ENCODE peak calls at places on chromosomes 1 and 21, in eight cellular contexts. S is suprapubic skin, J is breast epithelium, K is GM12878, Z is HepG2, D is esophagus muscularis mucosa, F is Panc1, V is spleen. G is an unnamed sample.

GRCh38 chr1:222880586-222880985 is 65.7 kb downstream of the DISP1 start:
- DNase-seq in K (no peak), F (no peak), D (no peak), Z (no peak), J (no peak), V (no peak), S (no peak), G (no peak)

GRCh38 chr1:150080784-150081183 is 13.2 kb downstream of the VPS45 start:
- DNase-seq in J (no peak), D (no peak), K (no peak), S (no peak), F (no peak), Z (no peak), V (no peak), G (no peak)

GRCh38 chr1:24981632-24982007 is 51.5 kb upstream of the RUNX3 start:
- DNase-seq in Z (no peak), K (no peak), D (no peak), V (peak; percentile 63), S (no peak), J (no peak), F (no peak), G (no peak)

GRCh38 chr1:195568389-195568788 is 1039.9 kb downstream of the KCNT2 start:
- DNase-seq in D (no peak), K (no peak), J (no peak), V (no peak), Z (no peak), S (no peak), F (no peak), G (no peak)

GRCh38 chr21:33539612-33540011 is 2.3 kb downstream of the GART start:
- DNase-seq in S (no peak), Z (no peak), D (no peak), J (no peak), V (no peak), K (no peak), F (no peak), G (no peak)

GRCh38 chr1:109823543-109824348 is 60.0 kb upstream of the EPS8L3 start:
- DNase-seq in D (peak; percentile 91), Z (peak; percentile 78), J (no peak), S (no peak), F (no peak), K (no peak), V (peak; percentile 79), G (no peak)

GRCh38 chr1:9371391-9371935 is 78.8 kb downstream of the SPSB1 start:
- DNase-seq in K (no peak), J (no peak), V (no peak), F (no peak), D (peak; percentile 96), Z (peak; percentile 11), S (no peak), G (peak; percentile 16)

GRCh38 chr21:45041351-45041805 is 33.0 kb upstream of the ADARB1 start:
- DNase-seq in K (no peak), S (peak; percentile 94), Z (no peak), F (no peak), J (peak; percentile 68), D (peak; percentile 97), V (peak; percentile 76), G (no peak)

GRCh38 chr1:226624526-226624925 is 76.0 kb downstream of the STUM start:
- DNase-seq in D (no peak), Z (no peak), V (peak; percentile 34), K (no peak), J (no peak), S (peak; percentile 55), F (no peak), G (no peak)

GRCh38 chr1:240244968-240245628 is 153.4 kb downstream of the FMN2 start:
- DNase-seq in Z (no peak), V (no peak), F (no peak), K (no peak), S (no peak), D (no peak), J (no peak), G (no peak)

GRCh38 chr1:37473431-37474050 is 839 bp upstream of the ZC3H12A start:
- DNase-seq in V (no peak), F (no peak), K (no peak), S (no peak), D (no peak), Z (no peak), J (peak; percentile 50), G (no peak)

GRCh38 chr1:12770620-12771019 is 2.9 kb upstream of the PRAMEF12 start:
- DNase-seq in V (no peak), D (peak; percentile 84), K (no peak), F (no peak), Z (no peak), S (no peak), J (no peak), G (no peak)

GRCh38 chr1:33086384-33086850 is 5.5 kb downstream of the AZIN2 start:
- DNase-seq in S (peak; percentile 74), K (peak; percentile 5), J (peak; percentile 63), V (no peak), F (peak; percentile 59), D (peak; percentile 94), Z (peak; percentile 69), G (peak; percentile 68)

DNA sequence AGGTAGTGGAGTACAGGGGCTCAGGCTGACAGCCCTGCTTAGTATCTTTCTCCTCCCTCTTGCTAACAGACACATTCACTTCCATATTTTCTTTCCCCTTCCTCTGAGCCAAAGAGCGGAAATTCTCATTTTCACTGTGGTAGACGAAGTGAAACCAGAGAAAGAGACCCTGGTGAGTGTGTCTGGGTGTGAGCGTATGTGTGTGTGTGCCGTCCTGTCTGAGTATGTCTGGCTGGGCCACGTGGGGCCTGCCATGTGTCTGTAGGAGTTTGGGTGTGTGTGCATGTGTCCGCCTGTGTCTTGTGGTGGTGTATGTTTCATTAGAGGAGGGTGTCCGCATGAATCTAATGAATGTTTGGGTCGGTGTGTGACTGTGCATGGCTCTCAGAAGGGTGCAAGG is 1.7 kb downstream of the COL8A2 start:
- DNase-seq in F (no peak), K (peak; percentile 33), Z (no peak), S (no peak), V (no peak), D (no peak), J (no peak), G (no peak)
- H3K4me1 ChIP-seq in F (peaks cover 6% of the 10 kb centered on the region), K (peaks cover 11% of the 10 kb centered on the region), Z (peaks cover 64% of the 10 kb centered on the region), S (peaks cover 18% of the 10 kb centered on the region), V (peaks cover 7% of the 10 kb centered on the region), D (peaks cover 57% of the 10 kb centered on the region), J (no peaks in the 10 kb centered on the region), G (no peaks in the 10 kb centered on the region)

GRCh38 chr1:105533996-105534395 is 1522.5 kb upstream of the PRMT6 start:
- DNase-seq in Z (no peak), K (no peak), S (no peak), V (no peak), J (no peak), F (no peak), D (no peak), G (no peak)
- TF ChIP-seq POLR2AphosphoS5 in Z (no peak), K (no peak), S (no peak), V (no peak), J (no peak), F (no peak), D (no peak), G (no peak)

DNA sequence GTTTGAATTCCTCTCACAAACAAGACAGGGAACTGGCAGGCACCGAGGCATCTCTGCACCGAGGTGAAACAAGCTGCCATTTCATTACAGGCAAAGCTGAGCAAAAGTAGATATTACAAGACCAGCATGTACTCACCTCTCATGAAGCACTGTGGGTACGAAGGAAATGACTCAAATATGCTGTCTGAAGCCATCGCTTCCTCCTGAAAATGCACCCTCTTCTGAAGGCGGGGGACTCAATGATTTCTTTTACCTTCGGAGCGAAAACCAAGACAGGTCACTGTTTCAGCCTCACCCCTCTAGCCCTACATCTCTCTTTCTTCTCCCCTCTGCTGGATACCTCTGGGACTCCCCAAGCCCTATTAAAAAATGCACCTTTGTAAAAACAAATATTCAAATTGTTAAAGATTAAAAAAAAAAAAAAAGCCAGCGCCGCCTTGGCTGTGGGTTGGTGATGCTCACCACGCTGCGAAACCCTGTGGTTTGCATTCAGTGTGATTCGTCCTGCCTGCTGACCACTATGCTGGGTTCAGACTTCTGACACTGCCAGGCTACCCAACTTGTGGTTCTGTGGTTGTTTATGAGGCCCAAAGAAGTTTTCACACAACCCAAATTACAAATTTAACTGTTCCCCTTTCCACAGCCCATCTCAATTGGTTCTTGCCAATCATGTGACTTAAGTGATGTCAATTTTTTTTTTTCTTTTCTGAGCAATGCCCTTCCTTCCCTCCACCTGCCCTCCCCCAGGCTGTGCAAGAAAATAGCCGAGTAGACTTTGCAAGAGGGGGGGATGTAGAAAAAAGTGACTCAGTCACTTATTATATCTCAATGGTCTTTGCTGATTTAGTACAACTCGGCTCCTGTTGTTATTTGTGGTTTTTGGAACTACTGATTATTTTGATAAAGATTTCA is at the start of gene RUNX1:
- DNase-seq in V (peak; percentile 90), K (peak; percentile 92), F (no peak), J (no peak), Z (no peak), D (peak; percentile 91), S (no peak), G (no peak)
- H3K4me3 ChIP-seq in V (peak within 1 kb of the TSS; percentile 54), K (peak within 1 kb of the TSS; percentile 63), F (peak within 1 kb of the TSS; percentile 30), J (peak within 1 kb of the TSS; percentile 25), Z (no peak within 1 kb of the TSS), D (peak within 1 kb of the TSS; percentile 41), S (peak within 1 kb of the TSS; percentile 36), G (no peak within 1 kb of the TSS)

GRCh38 chr1:39397487-39397886 is 93.9 kb upstream of the BMP8A start:
- DNase-seq in Z (no peak), D (no peak), S (no peak), F (no peak), K (no peak), J (no peak), V (no peak), G (no peak)
- H3K4me1 ChIP-seq in Z (peaks cover 51% of the 10 kb centered on the region), D (peaks cover 74% of the 10 kb centered on the region), S (peaks cover 49% of the 10 kb centered on the region), F (peaks cover 74% of the 10 kb centered on the region), K (peaks cover 27% of the 10 kb centered on the region), J (peaks cover 3% of the 10 kb centered on the region), V (peaks cover 55% of the 10 kb centered on the region), G (peaks cover 12% of the 10 kb centered on the region)

GRCh38 chr1:178540204-178540603 is 27.3 kb downstream of the TEX35 start:
- DNase-seq in V (no peak), K (no peak), Z (no peak), J (no peak), S (peak; percentile 10), F (no peak), D (no peak), G (no peak)
- TF ChIP-seq POLR2AphosphoS5 in V (no peak), K (no peak), Z (no peak), J (no peak), S (no peak), F (no peak), D (no peak), G (no peak)

GRCh38 chr1:182601926-182602325 is 2.3 kb downstream of the RGS16 start:
- DNase-seq in F (no peak), J (no peak), V (no peak), K (no peak), D (no peak), S (no peak), Z (no peak), G (no peak)
- H3K4me3 ChIP-seq in F (no peak overlapping the region), J (no peak overlapping the region), V (no peak overlapping the region), K (peak overlapping the region; percentile 85), D (peak overlapping the region; percentile 27), S (no peak overlapping the region), Z (no peak overlapping the region), G (no peak overlapping the region)

GRCh38 chr1:246691622-246692495 is 32.4 kb upstream of the SCCPDH start:
- DNase-seq in D (no peak), Z (no peak), K (no peak), S (no peak), J (no peak), V (no peak), F (no peak), G (no peak)
- H3K4me1 ChIP-seq in D (peaks cover 17% of the 10 kb centered on the region), Z (peaks cover 29% of the 10 kb centered on the region), K (no peaks in the 10 kb centered on the region), S (peaks cover 17% of the 10 kb centered on the region), J (no peaks in the 10 kb centered on the region), V (peaks cover 5% of the 10 kb centered on the region), F (peaks cover 7% of the 10 kb centered on the region), G (no peaks in the 10 kb centered on the region)

G was measured in prostate gland.